ENCODE peak calls at places on chromosome X, in seven cellular contexts. W is cardiac fibroblast, Q is pancreas, R is lower leg skin, A is heart right ventricle, B is progenitor cell of endocrine pancreas, V is astrocyte of the spinal cord. C is an unnamed sample.

GRCh38 chrX:136147320-136147901 is at the start of gene FHL1:
- DNase-seq in W (peak; percentile 39), Q (peak; percentile 71), R (peak; percentile 92), A (peak; percentile 76), B (no peak), V (no peak), C (no peak)

GRCh38 chrX:45035071-45035470 is 162.1 kb downstream of the KDM6A start:
- DNase-seq in W (no peak), Q (no peak), R (no peak), A (no peak), B (no peak), V (no peak), C (no peak)

GRCh38 chrX:119398974-119399771 is at the start of gene SLC25A43:
- DNase-seq in W (peak; percentile 49), Q (peak; percentile 76), R (peak; percentile 88), A (peak; percentile 44), B (peak; percentile 14), V (no peak), C (no peak)

GRCh38 chrX:130216312-130216711 is 44.5 kb downstream of the RAB33A start:
- DNase-seq in W (no peak), Q (no peak), R (no peak), A (no peak), B (no peak), V (no peak), C (no peak)

GRCh38 chrX:24283122-24283789 is 30.6 kb downstream of the SUPT20HL2 start:
- DNase-seq in W (peak; percentile 42), Q (no peak), R (no peak), A (no peak), B (no peak), V (no peak), C (no peak)

GRCh38 chrX:153495362-153495751 is 577 bp downstream of the BGN start:
- DNase-seq in W (peak; percentile 64), Q (no peak), R (no peak), A (peak; percentile 46), B (no peak), V (peak; percentile 27), C (no peak)

GRCh38 chrX:75303795-75304194 is 29.9 kb downstream of the UPRT start:
- DNase-seq in W (peak; percentile 72), Q (no peak), R (no peak), A (no peak), B (no peak), V (peak; percentile 86), C (no peak)

GRCh38 chrX:43000121-43000520 is 222.2 kb upstream of the PPP1R2C start:
- DNase-seq in W (no peak), Q (no peak), R (no peak), A (no peak), B (no peak), V (no peak), C (no peak)

GRCh38 chrX:153934473-153935325 is at the start of gene NAA10:
- DNase-seq in W (peak; percentile 73), Q (peak; percentile 87), R (no peak), A (peak; percentile 75), B (peak; percentile 58), V (peak; percentile 63), C (no peak)

GRCh38 chrX:137858106-137858505 is 292.2 kb downstream of the ZIC3 start:
- DNase-seq in W (no peak), Q (no peak), R (no peak), A (no peak), B (no peak), V (no peak), C (no peak)

DNA sequence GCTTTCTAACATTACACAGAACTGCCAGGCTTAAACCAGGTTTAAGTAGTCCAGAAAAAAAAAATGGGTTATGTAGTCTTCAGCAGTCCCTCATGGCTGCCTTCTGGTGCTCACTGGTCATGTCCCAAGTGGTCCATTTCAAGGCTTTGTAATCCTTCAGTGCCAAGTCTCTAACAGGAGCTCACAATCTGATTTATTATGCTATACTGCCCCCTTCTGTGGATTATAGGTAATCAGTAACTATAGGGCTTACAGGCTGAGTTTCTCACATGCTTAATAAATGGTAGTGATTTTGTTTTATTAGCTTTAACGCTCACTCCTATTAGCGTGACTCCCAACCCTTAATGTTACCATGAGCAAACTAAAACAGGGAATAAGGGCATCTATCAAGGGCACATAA is 92.5 kb upstream of the EDA2R start:
- DNase-seq in W (peak; percentile 54), Q (no peak), R (no peak), A (no peak), B (no peak), V (peak; percentile 24), C (no peak)
- TF ChIP-seq CTCF in W (peak; percentile 31), Q (no peak), R (no peak), A (peak; percentile 31), B (peak; percentile 48), V (no peak), C (no peak)

GRCh38 chrX:125439194-125439849 is 119.7 kb downstream of the TEX13C start:
- DNase-seq in W (no peak), Q (no peak), R (no peak), A (no peak), B (no peak), V (no peak), C (no peak)
- TF ChIP-seq CTCF in W (no peak), Q (no peak), R (no peak), A (no peak), B (no peak), V (no peak), C (no peak)

GRCh38 chrX:39709364-39709763 is 388.4 kb downstream of the BCOR start:
- DNase-seq in W (no peak), Q (no peak), R (no peak), A (no peak), B (no peak), V (no peak), C (no peak)

GRCh38 chrX:39704590-39704989 is 393.2 kb downstream of the BCOR start:
- DNase-seq in W (no peak), Q (no peak), R (no peak), A (no peak), B (no peak), V (no peak), C (no peak)

GRCh38 chrX:39703307-39703706 is 394.5 kb downstream of the BCOR start:
- DNase-seq in W (no peak), Q (no peak), R (peak; percentile 49), A (no peak), B (no peak), V (no peak), C (no peak)

GRCh38 chrX:39705299-39705698 is 392.5 kb downstream of the BCOR start:
- DNase-seq in W (peak; percentile 91), Q (peak; percentile 61), R (peak; percentile 90), A (peak; percentile 67), B (no peak), V (peak; percentile 90), C (no peak)
- TF ChIP-seq CTCF in W (peak; percentile 69), Q (no peak), R (no peak), A (peak; percentile 51), B (peak; percentile 26), V (peak; percentile 66), C (peak; percentile 35)

DNA sequence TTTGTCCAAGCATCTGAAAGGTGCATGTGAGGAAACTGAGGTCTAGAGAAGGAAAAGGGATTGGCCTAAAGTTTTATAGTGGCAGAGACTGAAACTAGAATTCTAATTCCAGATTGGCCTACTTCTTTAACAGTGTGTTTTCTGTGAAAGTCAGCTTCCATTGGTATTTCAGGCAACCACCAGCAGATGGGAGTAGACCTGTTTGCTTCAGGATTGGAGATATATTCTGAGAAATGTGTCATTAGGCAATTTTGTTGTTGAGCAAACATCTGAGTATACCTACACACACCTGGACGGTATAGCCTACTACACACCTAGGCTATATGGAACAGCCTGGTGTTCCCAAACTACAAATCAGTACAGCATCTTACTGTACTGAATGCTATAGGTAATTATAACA is 207.3 kb upstream of the RADX start:
- DNase-seq in W (no peak), Q (no peak), R (no peak), A (no peak), B (no peak), V (no peak), C (no peak)
- TF ChIP-seq CTCF in W (no peak), Q (no peak), R (no peak), A (no peak), B (peak; percentile 35), V (peak; percentile 35), C (no peak)

DNA sequence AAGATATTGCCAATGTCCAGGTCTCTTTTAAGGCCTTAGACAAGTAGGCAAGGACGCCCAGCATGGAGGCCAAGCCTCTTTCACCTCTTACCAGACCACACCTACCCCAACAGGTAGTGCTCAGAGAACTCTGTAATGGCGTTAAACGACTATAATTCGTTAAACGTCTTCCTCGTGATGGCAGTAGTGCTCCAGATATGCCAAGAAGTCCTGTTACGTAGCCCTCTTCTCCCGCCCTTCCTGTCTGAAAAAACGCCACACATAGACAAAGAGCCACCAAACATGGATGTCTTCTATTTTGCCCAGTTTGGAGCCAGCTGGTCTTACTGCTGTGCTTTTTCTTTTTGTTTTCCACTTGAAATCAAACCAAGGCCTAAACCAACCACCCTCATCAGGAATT is 190.7 kb downstream of the OR13H1 start:
- DNase-seq in W (no peak), Q (no peak), R (peak; percentile 91), A (no peak), B (no peak), V (peak; percentile 83), C (no peak)
- TF ChIP-seq CTCF in W (no peak), Q (no peak), R (no peak), A (no peak), B (no peak), V (peak; percentile 6), C (peak; percentile 36)

DNA sequence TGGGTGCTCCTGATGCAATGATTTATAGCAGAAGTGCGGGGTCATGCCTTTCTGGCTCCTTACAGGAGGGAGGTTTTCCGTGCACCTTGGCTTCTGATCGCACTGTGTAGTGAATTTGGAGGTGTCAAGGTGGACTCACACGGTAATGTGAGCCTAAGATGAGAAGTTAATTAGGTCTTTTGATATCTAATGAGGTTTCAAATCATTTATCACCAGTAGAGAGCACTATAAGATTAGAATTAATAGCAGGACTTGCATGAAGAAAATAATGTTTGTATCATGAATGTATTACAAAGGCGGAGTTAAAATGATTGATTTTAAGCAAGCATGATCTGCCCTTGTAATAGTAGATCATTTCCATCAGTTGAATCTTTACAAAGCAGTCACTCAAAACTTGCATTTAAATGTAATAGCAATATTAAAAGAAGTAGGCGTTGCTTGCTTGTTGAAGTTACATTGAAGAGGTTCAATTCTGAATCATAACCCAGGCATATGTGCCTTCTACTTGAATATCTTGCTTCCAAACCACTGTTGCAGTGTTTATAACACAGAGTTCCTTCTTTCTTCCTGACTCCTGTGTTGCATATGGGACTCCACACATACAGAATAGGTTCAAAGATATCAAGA is 152.1 kb downstream of the FMR1NB start:
- DNase-seq in W (peak; percentile 5), Q (no peak), R (no peak), A (no peak), B (no peak), V (peak; percentile 6), C (no peak)
- TF ChIP-seq CTCF in W (no peak), Q (no peak), R (no peak), A (peak; percentile 9), B (no peak), V (no peak), C (no peak)